ENCODE peak calls at places on chromosomes 3 and 15, in eight cellular contexts. W is adrenal gland, L is psoas muscle, G is GM23338, O is colonic mucosa, I is PC-3, A is breast epithelium, Z is sigmoid colon. V is an unnamed sample.

GRCh38 chr3:138686771-138687221 is 78.2 kb downstream of the FAIM start:
- DNase-seq in W (no peak), I (peak; percentile 76), Z (no peak), L (no peak), A (no peak), G (no peak), O (no peak), V (no peak)

GRCh38 chr3:129892857-129893615 is 475 bp downstream of the TMCC1 start:
- DNase-seq in Z (peak; percentile 79), G (peak; percentile 83), A (peak; percentile 24), W (peak; percentile 70), L (no peak), O (peak; percentile 56), I (peak; percentile 53), V (peak; percentile 64)

GRCh38 chr15:53644681-53645080 is 114.8 kb downstream of the WDR72 start:
- DNase-seq in G (no peak), O (no peak), A (no peak), W (no peak), I (no peak), Z (no peak), L (no peak), V (no peak)

GRCh38 chr3:169295126-169295525 is 368.4 kb downstream of the MECOM start:
- DNase-seq in O (peak; percentile 42), G (peak; percentile 32), L (no peak), W (no peak), I (peak; percentile 52), Z (no peak), A (no peak), V (no peak)

GRCh38 chr15:68598171-68599152 is 19.7 kb downstream of the CORO2B start:
- DNase-seq in I (no peak), L (peak; percentile 56), G (no peak), W (no peak), O (no peak), Z (no peak), A (no peak), V (no peak)

GRCh38 chr3:171320721-171321120 is 139.5 kb downstream of the TNIK start:
- DNase-seq in W (no peak), I (no peak), A (no peak), G (no peak), Z (peak; percentile 73), O (no peak), L (peak; percentile 57), V (no peak)

GRCh38 chr3:25142609-25143355 is 285.3 kb upstream of the RARB start:
- DNase-seq in I (no peak), G (no peak), L (no peak), Z (no peak), O (no peak), A (no peak), W (no peak), V (no peak)

GRCh38 chr3:181880339-181880738 is 168.6 kb downstream of the SOX2 start:
- DNase-seq in A (no peak), I (no peak), Z (no peak), O (no peak), G (no peak), W (peak; percentile 64), L (no peak), V (no peak)

GRCh38 chr3:32399030-32399620 is 7.5 kb downstream of the CMTM7 start:
- DNase-seq in Z (no peak), I (peak; percentile 88), O (peak; percentile 58), A (no peak), L (no peak), W (no peak), G (peak; percentile 85), V (no peak)

GRCh38 chr3:20843037-20843436 is 657.0 kb upstream of the SGO1 start:
- DNase-seq in O (no peak), A (no peak), Z (no peak), W (no peak), L (no peak), G (no peak), I (no peak), V (no peak)

GRCh38 chr15:60179786-60180391 is 175.8 kb downstream of the FOXB1 start:
- DNase-seq in I (peak; percentile 65), W (peak; percentile 59), A (no peak), Z (no peak), O (peak; percentile 25), L (no peak), G (peak; percentile 76), V (no peak)

DNA sequence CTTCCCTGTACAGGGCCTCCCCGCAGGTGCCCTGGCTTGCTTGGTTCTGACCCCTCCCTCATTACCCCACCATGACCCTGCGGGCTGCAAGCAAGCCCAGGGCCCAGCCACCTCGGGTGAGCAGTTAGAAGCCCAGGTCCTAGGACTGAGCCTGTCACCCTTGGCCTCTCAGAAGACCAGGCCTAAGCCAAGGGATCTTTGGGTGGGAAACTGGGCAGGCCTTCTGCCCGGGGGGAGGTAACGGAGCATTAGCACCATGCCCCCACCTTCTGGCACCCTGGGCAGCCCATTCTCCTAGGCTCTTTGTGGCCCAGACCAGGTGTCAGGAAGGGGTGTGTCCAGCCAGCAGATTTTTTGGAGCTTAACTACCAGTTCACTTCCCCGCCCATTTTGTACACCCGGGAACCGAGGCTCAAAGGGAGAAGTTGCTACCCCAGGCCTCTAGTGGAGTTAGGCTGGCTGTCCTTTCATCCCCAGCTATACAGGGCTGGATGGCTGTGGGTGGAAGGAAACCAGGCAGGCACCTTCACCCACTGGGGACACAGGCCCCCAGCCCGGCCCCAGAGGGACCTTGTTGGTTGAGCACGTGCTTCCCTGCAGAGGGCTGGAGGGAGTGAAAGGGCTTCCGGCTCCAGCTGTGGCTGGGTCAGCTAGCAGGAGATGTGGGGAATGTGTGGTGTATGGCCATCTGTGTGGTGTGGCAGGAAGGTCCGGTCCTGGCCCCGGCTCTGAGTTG is 1.4 kb downstream of the CSK start:
- DNase-seq in L (peak; percentile 57), A (no peak), W (no peak), G (no peak), O (peak; percentile 71), I (no peak), Z (no peak), V (no peak)
- H3K27ac ChIP-seq in L (peak overlapping the region; percentile 79), A (peak overlapping the region; percentile 96), W (peak overlapping the region; percentile 67), G (no peak overlapping the region), O (peak overlapping the region; percentile 79), I (no peak overlapping the region), Z (peak overlapping the region; percentile 77), V (peak overlapping the region; percentile 79)

GRCh38 chr3:48426944-48427629 is 2.8 kb downstream of the PLXNB1 start:
- DNase-seq in O (no peak), Z (no peak), G (no peak), I (no peak), L (no peak), A (no peak), W (no peak), V (peak; percentile 83)

GRCh38 chr3:48428088-48428862 is 1.6 kb downstream of the PLXNB1 start:
- DNase-seq in I (peak; percentile 43), A (no peak), Z (peak; percentile 65), L (no peak), G (peak; percentile 79), W (no peak), O (peak; percentile 84), V (peak; percentile 71)

GRCh38 chr3:48425281-48425812 is 4.5 kb downstream of the PLXNB1 start:
- DNase-seq in I (no peak), A (no peak), L (no peak), G (no peak), W (no peak), Z (peak; percentile 77), O (no peak), V (peak; percentile 87)

GRCh38 chr3:48427630-48427962 is 2.3 kb downstream of the PLXNB1 start:
- DNase-seq in I (no peak), O (peak; percentile 48), W (no peak), G (no peak), Z (no peak), A (no peak), L (no peak), V (no peak)

DNA sequence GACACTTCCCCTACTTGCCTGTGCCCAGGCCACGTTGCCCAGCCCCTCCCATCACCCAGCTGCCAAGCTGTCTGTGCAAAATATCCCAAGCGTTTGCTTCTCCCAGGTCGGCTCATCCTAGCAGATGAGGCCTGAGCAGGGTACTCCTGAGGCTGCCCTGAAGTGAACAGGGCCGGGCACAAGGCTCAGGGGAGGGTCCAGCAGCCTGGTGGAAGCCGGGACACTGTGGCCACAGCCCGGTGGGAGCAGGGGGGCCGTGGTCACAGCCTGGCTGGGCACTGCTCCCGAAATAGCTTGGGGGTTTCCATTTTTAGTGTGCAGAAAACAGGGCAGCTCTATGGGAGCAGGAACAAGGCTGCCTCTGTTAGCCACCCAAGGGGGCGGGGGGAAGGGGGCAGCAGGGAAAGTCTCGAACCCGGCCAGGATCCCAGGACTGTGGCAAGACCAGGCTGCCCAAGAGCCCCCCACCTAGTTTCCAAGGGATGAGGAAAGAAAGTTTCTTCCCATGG is 3.4 kb downstream of the PLXNB1 start:
- DNase-seq in O (no peak), L (no peak), A (no peak), Z (peak; percentile 79), I (no peak), W (no peak), G (no peak), V (peak; percentile 89)
- H3K4me3 ChIP-seq in O (no peak overlapping the region), L (no peak overlapping the region), A (peak overlapping the region; percentile 88), Z (no peak overlapping the region), I (no peak overlapping the region), W (no peak overlapping the region), G (peak overlapping the region; percentile 23), V (peak overlapping the region; percentile 68)

GRCh38 chr15:24772256-24772655 is 96.7 kb downstream of the NPAP1 start:
- DNase-seq in L (no peak), Z (no peak), G (peak; percentile 86), I (no peak), A (no peak), W (no peak), O (no peak), V (no peak)
- TF ChIP-seq CTCF in L (no peak), Z (no peak), G (peak; percentile 85), I (no peak), A (no peak), W (no peak), O (no peak), V (no peak)

GRCh38 chr3:156635973-156636372 is 38.4 kb upstream of the TIPARP start:
- DNase-seq in G (no peak), L (no peak), A (no peak), I (no peak), O (no peak), W (no peak), Z (no peak), V (no peak)

GRCh38 chr3:156630773-156631093 is 43.7 kb upstream of the TIPARP start:
- DNase-seq in I (peak; percentile 66), Z (no peak), O (no peak), A (no peak), G (no peak), L (no peak), W (no peak), V (no peak)

GRCh38 chr3:156635034-156635433 is 39.4 kb upstream of the TIPARP start:
- DNase-seq in I (no peak), G (no peak), A (no peak), L (no peak), W (no peak), O (no peak), Z (no peak), V (no peak)

GRCh38 chr3:156631323-156631722 is 43.1 kb upstream of the TIPARP start:
- DNase-seq in Z (no peak), A (no peak), I (peak; percentile 20), G (no peak), L (no peak), W (no peak), O (no peak), V (no peak)

DNA sequence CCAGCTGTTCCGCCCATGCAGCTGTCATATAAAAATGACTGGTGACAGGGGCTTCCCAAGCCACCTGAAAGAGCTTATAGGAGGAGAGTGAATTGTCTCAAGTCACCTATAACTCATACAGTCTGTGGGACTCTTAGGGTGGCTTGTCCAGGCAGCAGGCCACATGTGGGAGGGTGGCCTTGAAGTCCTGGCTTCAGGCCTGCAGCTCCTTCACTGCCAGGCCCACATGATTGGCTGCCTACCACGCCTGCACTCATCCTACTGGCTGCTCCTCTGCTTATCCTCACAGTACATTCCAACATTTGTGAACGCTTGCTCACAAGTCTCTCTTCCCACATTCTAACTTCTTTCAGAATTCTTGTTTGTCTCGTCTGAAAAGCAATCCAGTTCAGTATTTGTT is 41.1 kb upstream of the TIPARP start:
- DNase-seq in L (no peak), I (no peak), A (peak; percentile 37), G (no peak), O (no peak), Z (no peak), W (peak; percentile 87), V (peak; percentile 77)
- H3K27ac ChIP-seq in L (no peak overlapping the region), I (no peak overlapping the region), A (no peak overlapping the region), G (no peak overlapping the region), O (no peak overlapping the region), Z (no peak overlapping the region), W (no peak overlapping the region), V (peak overlapping the region; percentile 41)

V was measured in tibial artery.